ENCODE peak calls at places on chromosomes 16 and 17, in seven cellular contexts. R is epithelial cell of esophagus; V is cardiac muscle cell; K is ACHN; E is NCI-H69; G is central memory CD4-positive, alpha-beta T cell; S is colonic mucosa. Y is an unnamed sample.

GRCh38 chr16:85428168-85428898 is 184.8 kb upstream of the GSE1 start:
- DNase-seq in R (peak), V (no peak), K (peak), E (peak), G (peak), S (peak), Y (peak)

GRCh38 chr17:64773836-64774761 is 112.0 kb upstream of the SMURF2 start:
- DNase-seq in R (peak), V (peak), K (peak), E (peak), G (no peak), S (peak), Y (peak)

GRCh38 chr17:1714980-1715802 is 5.0 kb upstream of the TLCD2 start:
- DNase-seq in R (peak), V (peak), K (peak), E (peak), G (no peak), S (peak), Y (peak)

GRCh38 chr16:31107465-31107867 is 720 bp upstream of the BCKDK start:
- DNase-seq in R (no peak), V (no peak), K (no peak), E (no peak), G (no peak), S (no peak), Y (no peak)

GRCh38 chr16:68229431-68230175 is 6.3 kb downstream of the ESRP2 start:
- DNase-seq in R (peak), V (peak), K (peak), E (peak), G (peak), S (no peak), Y (peak)

GRCh38 chr16:73047536-73048291 is at the start of gene ZFHX3:
- DNase-seq in R (peak), V (peak), K (peak), E (peak), G (peak), S (peak), Y (no peak)

GRCh38 chr17:36671144-36671543 is 69.8 kb downstream of the MRM1 start:
- DNase-seq in R (no peak), V (no peak), K (no peak), E (no peak), G (no peak), S (no peak), Y (no peak)

GRCh38 chr17:55054429-55054828 is 85.9 kb downstream of the STXBP4 start:
- DNase-seq in R (no peak), V (no peak), K (no peak), E (no peak), G (no peak), S (no peak), Y (no peak)

GRCh38 chr17:64063088-64063487 is 42.7 kb upstream of the ICAM2 start:
- DNase-seq in R (no peak), V (no peak), K (no peak), E (no peak), G (no peak), S (no peak), Y (no peak)

Y was measured in SW480.